ENCODE peak calls at places on chromosomes 4 and X, in ten cellular contexts. V, C, N, B, S, F, K, L, X and R are unnamed samples.
A peak's percentile ranks its signal among the peaks of the same experiment; 100 is the strongest.

GRCh38 chr4:7426525-7427171 is 8.1 kb downstream of the PSAPL1 start:
- DNase-seq in V (no peak), C (no peak), N (no peak), B (no peak), S (no peak), F (no peak), K (no peak), L (no peak), X (no peak), R (no peak)

GRCh38 chrX:120145295-120145925 is 13.0 kb upstream of the RHOXF2 start:
- DNase-seq in V (no peak), C (no peak), N (no peak), B (no peak), S (no peak), F (no peak), K (no peak), L (no peak), X (no peak), R (no peak)

GRCh38 chr4:184860018-184860530 is 34.3 kb upstream of the ACSL1 start:
- DNase-seq in V (no peak), C (no peak), N (no peak), B (no peak), S (no peak), F (no peak), K (no peak), L (peak; percentile 25), X (no peak), R (no peak)

GRCh38 chr4:142752331-142752830 is 93.7 kb downstream of the INPP4B start:
- DNase-seq in V (no peak), C (no peak), N (no peak), B (no peak), S (no peak), F (peak; percentile 16), K (no peak), L (no peak), X (no peak), R (no peak)

GRCh38 chr4:39756159-39756558 is 58.2 kb downstream of the UBE2K start:
- DNase-seq in V (no peak), C (no peak), N (no peak), B (no peak), S (no peak), F (no peak), K (no peak), L (no peak), X (no peak), R (no peak)

GRCh38 chr4:27666943-27667342 is 806.3 kb downstream of the STIM2 start:
- DNase-seq in V (no peak), C (no peak), N (no peak), B (no peak), S (no peak), F (no peak), K (no peak), L (peak; percentile 16), X (no peak), R (no peak)

GRCh38 chr4:10035130-10035529 is 13.8 kb upstream of the SLC2A9 start:
- DNase-seq in V (no peak), C (no peak), N (no peak), B (no peak), S (no peak), F (no peak), K (no peak), L (no peak), X (no peak), R (no peak)

GRCh38 chr4:87213425-87213824 is 7.0 kb downstream of the KLHL8 start:
- DNase-seq in V (no peak), C (no peak), N (no peak), B (no peak), S (peak; percentile 73), F (no peak), K (no peak), L (peak; percentile 79), X (no peak), R (peak; percentile 20)

GRCh38 chr4:55173580-55173979 is 48.2 kb upstream of the KDR start:
- DNase-seq in V (no peak), C (no peak), N (no peak), B (no peak), S (peak; percentile 84), F (peak; percentile 83), K (peak; percentile 63), L (no peak), X (no peak), R (peak; percentile 79)

GRCh38 chrX:111360839-111361238 is 51.2 kb downstream of the DCX start:
- DNase-seq in V (no peak), C (no peak), N (no peak), B (no peak), S (no peak), F (no peak), K (no peak), L (no peak), X (no peak), R (no peak)

GRCh38 chr4:177194906-177195305 is 114.8 kb upstream of the NEIL3 start:
- DNase-seq in V (no peak), C (no peak), N (no peak), B (no peak), S (no peak), F (peak; percentile 41), K (no peak), L (no peak), X (no peak), R (peak; percentile 5)

GRCh38 chr4:142242156-142242555 is 603.9 kb downstream of the INPP4B start:
- DNase-seq in V (no peak), C (no peak), N (no peak), B (no peak), S (no peak), F (peak; percentile 11), K (no peak), L (no peak), X (no peak), R (peak; percentile 47)

GRCh38 chr4:174277433-174277832 is 6.0 kb downstream of the FBXO8 start:
- DNase-seq in V (no peak), C (no peak), N (no peak), B (no peak), S (no peak), F (no peak), K (no peak), L (no peak), X (no peak), R (no peak)

GRCh38 chrX:129039176-129039575 is 484.1 kb downstream of the SMARCA1 start:
- DNase-seq in V (no peak), C (no peak), N (no peak), B (no peak), S (no peak), F (no peak), K (no peak), L (no peak), X (no peak), R (no peak)

GRCh38 chr4:186838295-186838694 is 114.6 kb upstream of the FAT1 start:
- DNase-seq in V (no peak), C (no peak), N (no peak), B (no peak), S (no peak), F (no peak), K (no peak), L (no peak), X (no peak), R (no peak)

GRCh38 chrX:135632353-135632752 is 81.1 kb upstream of the CT45A1 start:
- DNase-seq in V (no peak), C (no peak), N (no peak), B (no peak), S (no peak), F (no peak), K (no peak), L (peak; percentile 8), X (no peak), R (no peak)

GRCh38 chrX:18664947-18665346 is 7.0 kb downstream of the RS1 start:
- DNase-seq in V (no peak), C (no peak), N (no peak), B (no peak), S (no peak), F (no peak), K (no peak), L (no peak), X (no peak), R (no peak)

GRCh38 chrX:128601706-128602105 is 549.5 kb upstream of the ACTRT1 start:
- DNase-seq in V (no peak), C (no peak), N (no peak), B (no peak), S (no peak), F (no peak), K (no peak), L (no peak), X (no peak), R (no peak)

GRCh38 chr4:139694522-139694921 is 28.9 kb downstream of the MGST2 start:
- DNase-seq in V (no peak), C (no peak), N (no peak), B (no peak), S (no peak), F (no peak), K (no peak), L (no peak), X (no peak), R (no peak)

GRCh38 chr4:84897516-84897915 is 69.0 kb downstream of the WDFY3 start:
- DNase-seq in V (no peak), C (no peak), N (no peak), B (no peak), S (no peak), F (no peak), K (no peak), L (no peak), X (no peak), R (no peak)

GRCh38 chr4:145909331-145909730 is 29.3 kb downstream of the ZNF827 start:
- DNase-seq in V (no peak), C (peak; percentile 6), N (no peak), B (no peak), S (no peak), F (peak; percentile 67), K (no peak), L (no peak), X (no peak), R (peak; percentile 30)

GRCh38 chrX:41516995-41517660 is 70.0 kb downstream of the NYX start:
- DNase-seq in V (no peak), C (no peak), N (no peak), B (no peak), S (no peak), F (no peak), K (no peak), L (no peak), X (no peak), R (no peak)

GRCh38 chr4:141768954-141769353 is 132.6 kb downstream of the IL15 start:
- DNase-seq in V (no peak), C (no peak), N (no peak), B (no peak), S (peak; percentile 79), F (peak; percentile 89), K (peak; percentile 82), L (peak; percentile 80), X (no peak), R (peak; percentile 74)

GRCh38 chrX:17535229-17535628 is 160.2 kb downstream of the NHS start:
- DNase-seq in V (no peak), C (no peak), N (peak; percentile 33), B (no peak), S (peak; percentile 26), F (peak; percentile 29), K (no peak), L (peak; percentile 39), X (no peak), R (peak; percentile 40)

GRCh38 chr4:140769209-140769608 is 13.0 kb upstream of the TBC1D9 start:
- DNase-seq in V (no peak), C (no peak), N (no peak), B (no peak), S (peak; percentile 28), F (no peak), K (no peak), L (no peak), X (no peak), R (no peak)

GRCh38 chr4:6011686-6012085 is 6.5 kb downstream of the C4orf50 start:
- DNase-seq in V (no peak), C (peak; percentile 53), N (no peak), B (no peak), S (no peak), F (no peak), K (no peak), L (no peak), X (no peak), R (no peak)

GRCh38 chrX:133544105-133544504 is 128.8 kb upstream of the GPC4 start:
- DNase-seq in V (no peak), C (no peak), N (no peak), B (no peak), S (peak; percentile 42), F (peak; percentile 84), K (peak; percentile 24), L (peak; percentile 65), X (no peak), R (peak; percentile 55)

GRCh38 chrX:136694491-136695087 is 46.6 kb downstream of the CD40LG start:
- DNase-seq in V (no peak), C (no peak), N (peak; percentile 41), B (no peak), S (peak; percentile 62), F (peak; percentile 62), K (peak; percentile 25), L (peak; percentile 71), X (no peak), R (peak; percentile 77)